ENCODE peak calls at places on chromosomes 2 and 18, in four cellular contexts. One of them, this sample, is unnamed.

GRCh38 chr2:98702127-98702802 is 28.7 kb downstream of the MGAT4A start:
- DNase-seq in K562: no peak
- DNase-seq in HCT116: no peak
- DNase-seq in HepG2: peak
- DNase-seq in this sample: peak

GRCh38 chr2:176729706-176730569 is 460.7 kb downstream of the MTX2 start:
- DNase-seq in K562: no peak
- DNase-seq in HCT116: no peak
- DNase-seq in HepG2: no peak
- DNase-seq in this sample: peak

GRCh38 chr2:237200462-237200861 is 114.8 kb downstream of the COPS8 start:
- DNase-seq in K562: no peak
- DNase-seq in HCT116: no peak
- DNase-seq in HepG2: no peak
- DNase-seq in this sample: no peak

GRCh38 chr2:18273205-18273604 is 287.2 kb downstream of the RDH14 start:
- DNase-seq in K562: no peak
- DNase-seq in HCT116: no peak
- DNase-seq in HepG2: no peak
- DNase-seq in this sample: no peak

GRCh38 chr2:173607601-173608311 is 253.1 kb downstream of the CDCA7 start:
- DNase-seq in K562: no peak
- DNase-seq in HCT116: no peak
- DNase-seq in HepG2: no peak
- DNase-seq in this sample: no peak

GRCh38 chr2:120675460-120676130 is 60.1 kb upstream of the GLI2 start:
- DNase-seq in K562: peak
- DNase-seq in HCT116: peak
- DNase-seq in HepG2: peak
- DNase-seq in this sample: peak

GRCh38 chr2:55115795-55116597 is 65.7 kb upstream of the RTN4 start:
- DNase-seq in K562: peak
- DNase-seq in HCT116: peak
- DNase-seq in HepG2: no peak
- DNase-seq in this sample: no peak

GRCh38 chr2:55163895-55164509 is 68.1 kb downstream of the CLHC1 start:
- DNase-seq in K562: no peak
- DNase-seq in HCT116: no peak
- DNase-seq in HepG2: no peak
- DNase-seq in this sample: no peak

GRCh38 chr2:77578354-77578753 is 56.2 kb upstream of the LRRTM4 start:
- DNase-seq in K562: no peak
- DNase-seq in HCT116: no peak
- DNase-seq in HepG2: no peak
- DNase-seq in this sample: no peak

DNA sequence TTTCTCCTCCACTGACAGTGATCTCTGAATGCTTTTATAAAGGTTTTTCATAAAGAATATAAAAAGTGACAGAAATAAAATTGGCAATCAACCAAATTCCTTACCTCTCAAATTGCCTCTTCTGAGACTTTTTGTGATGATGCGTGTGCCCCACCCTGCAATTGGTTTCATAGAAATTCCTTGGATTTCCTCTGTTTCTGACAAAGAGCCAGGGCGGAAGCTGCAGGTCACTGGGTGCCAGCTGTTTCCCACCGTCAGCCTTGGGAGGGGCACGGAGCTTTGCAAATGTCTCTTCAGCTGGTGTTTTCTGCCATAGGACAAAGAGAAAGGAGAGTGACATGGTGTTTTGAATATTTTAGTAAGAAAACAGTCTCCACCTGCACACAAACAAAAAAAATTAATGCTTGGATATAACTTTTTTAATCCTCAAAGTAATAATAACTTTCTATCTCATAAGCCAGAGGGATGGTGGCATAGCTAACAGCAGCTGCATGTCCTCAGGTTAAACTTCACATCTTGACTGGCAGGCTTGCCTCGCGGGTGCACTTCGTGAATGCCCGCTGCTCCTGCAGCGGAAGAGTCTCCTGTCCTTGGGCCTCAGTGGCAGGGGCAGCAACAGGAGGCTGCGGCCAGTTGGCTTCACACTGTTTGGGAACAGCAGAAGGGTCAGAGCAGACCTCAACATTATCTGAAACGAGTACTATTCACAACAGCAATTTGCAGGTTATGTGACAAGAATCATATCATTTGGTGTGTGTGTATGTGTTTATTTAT is 24.7 kb downstream of the AGAP1 start:
- DNase-seq in K562: no peak
- DNase-seq in HCT116: no peak
- DNase-seq in HepG2: no peak
- DNase-seq in this sample: no peak
- TF ChIP-seq ELF1 in K562: no peak
- TF ChIP-seq ELF1 in HCT116: no peak
- TF ChIP-seq ELF1 in HepG2: no peak
- TF ChIP-seq ELF1 in this sample: no peak

GRCh38 chr2:61538920-61539559 is 884 bp upstream of the XPO1 start:
- DNase-seq in K562: no peak
- DNase-seq in HCT116: peak
- DNase-seq in HepG2: peak
- DNase-seq in this sample: peak

GRCh38 chr2:61536723-61537581 is 1.2 kb downstream of the XPO1 start:
- DNase-seq in K562: peak
- DNase-seq in HCT116: peak
- DNase-seq in HepG2: peak
- DNase-seq in this sample: peak

GRCh38 chr2:61537590-61538178 is 472 bp downstream of the XPO1 start:
- DNase-seq in K562: no peak
- DNase-seq in HCT116: no peak
- DNase-seq in HepG2: no peak
- DNase-seq in this sample: no peak

GRCh38 chr2:61536086-61536722 is 2.0 kb downstream of the XPO1 start:
- DNase-seq in K562: peak
- DNase-seq in HCT116: no peak
- DNase-seq in HepG2: peak
- DNase-seq in this sample: peak

GRCh38 chr2:61538179-61538919 is at the start of gene XPO1:
- DNase-seq in K562: peak
- DNase-seq in HCT116: peak
- DNase-seq in HepG2: peak
- DNase-seq in this sample: peak
- TF ChIP-seq ELF1 in K562: no peak
- TF ChIP-seq ELF1 in HCT116: no peak
- TF ChIP-seq ELF1 in HepG2: peak
- TF ChIP-seq ELF1 in this sample: no peak

DNA sequence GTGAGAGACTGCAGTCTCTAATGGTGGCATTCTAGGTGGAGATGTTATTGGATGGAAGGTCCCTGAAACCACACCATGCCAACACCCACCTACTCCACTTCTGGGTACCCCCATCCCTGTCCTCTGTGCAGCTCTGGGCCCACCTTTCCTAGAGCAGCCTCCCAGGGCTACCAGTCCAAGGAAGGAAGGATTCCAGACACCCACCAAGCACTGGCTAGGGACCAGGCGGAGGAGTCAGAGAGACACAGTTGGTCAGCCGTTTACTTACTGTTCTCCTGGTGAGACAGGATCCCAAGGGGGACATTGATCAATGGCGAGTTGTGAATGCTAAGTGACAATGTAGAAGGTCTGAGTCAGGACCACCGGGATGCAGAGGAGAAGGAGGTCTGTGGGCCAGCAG is 151.6 kb downstream of the TTC32 start:
- DNase-seq in K562: no peak
- DNase-seq in HCT116: no peak
- DNase-seq in HepG2: no peak
- DNase-seq in this sample: no peak
- TF ChIP-seq ELF1 in K562: no peak
- TF ChIP-seq ELF1 in HCT116: no peak
- TF ChIP-seq ELF1 in HepG2: no peak
- TF ChIP-seq ELF1 in this sample: no peak

DNA sequence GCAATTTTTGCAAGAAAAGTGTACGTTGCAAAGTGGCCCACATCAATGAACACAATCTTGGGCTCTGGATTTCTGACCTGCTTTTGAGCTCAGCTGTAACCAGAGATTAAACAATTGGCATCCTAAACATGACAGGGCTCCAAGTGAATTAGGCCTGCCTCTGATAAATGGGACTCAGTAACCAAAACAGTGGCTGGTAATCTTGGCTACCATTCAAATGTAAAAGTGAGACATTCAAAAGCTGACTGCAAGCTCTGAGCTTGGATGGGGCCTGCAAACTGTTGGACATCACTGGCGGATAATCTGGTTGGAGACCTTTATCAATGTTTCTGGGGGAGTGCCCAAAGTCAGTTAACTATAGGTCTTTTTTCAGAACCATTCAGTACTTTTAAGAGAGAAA is 160.7 kb downstream of the RAB3GAP1 start:
- DNase-seq in K562: no peak
- DNase-seq in HCT116: no peak
- DNase-seq in HepG2: no peak
- DNase-seq in this sample: no peak
- TF ChIP-seq ELF1 in K562: no peak
- TF ChIP-seq ELF1 in HCT116: no peak
- TF ChIP-seq ELF1 in HepG2: no peak
- TF ChIP-seq ELF1 in this sample: no peak

DNA sequence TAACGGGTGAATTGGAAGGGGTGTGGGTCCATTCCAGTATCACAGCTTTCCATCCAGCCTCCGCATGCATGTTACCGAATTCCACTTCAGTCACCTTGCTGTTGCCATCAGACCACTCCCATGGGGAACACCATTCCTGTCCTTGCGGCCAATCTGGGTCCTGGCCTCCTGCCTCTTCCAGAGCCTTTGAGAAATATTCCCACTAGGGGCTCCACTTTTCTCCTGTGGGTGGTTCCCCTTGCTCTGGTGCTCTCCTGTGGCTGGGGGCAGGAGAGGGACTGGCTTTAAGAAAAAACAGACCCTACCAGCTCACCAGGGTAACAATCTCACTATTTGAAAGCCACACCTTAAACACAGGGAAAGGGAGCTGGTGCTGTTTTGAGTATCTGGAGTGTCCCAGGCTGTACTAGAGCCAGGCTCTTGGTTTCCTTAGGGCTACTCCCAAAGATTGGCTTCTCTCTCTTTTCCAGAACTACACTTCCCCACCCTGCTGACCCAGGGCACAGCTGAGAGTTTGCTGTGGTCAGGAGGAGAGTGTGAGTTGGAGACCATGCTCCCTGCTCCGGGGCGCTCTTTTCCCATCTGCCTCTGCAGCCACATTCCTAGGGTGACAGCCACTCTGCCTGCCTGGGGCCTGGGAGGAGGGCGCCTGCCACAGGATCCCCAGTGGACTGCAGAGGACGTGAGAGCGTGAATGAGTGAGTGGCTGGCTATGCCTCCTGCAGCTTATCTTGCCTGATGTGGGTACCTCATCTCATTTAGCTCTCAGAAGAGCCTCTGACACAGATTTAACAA is 460.8 kb upstream of the HS6ST1 start:
- DNase-seq in K562: no peak
- DNase-seq in HCT116: no peak
- DNase-seq in HepG2: no peak
- DNase-seq in this sample: no peak
- TF ChIP-seq ELF1 in K562: no peak
- TF ChIP-seq ELF1 in HCT116: no peak
- TF ChIP-seq ELF1 in HepG2: no peak
- TF ChIP-seq ELF1 in this sample: no peak

GRCh38 chr18:35808796-35809195 is 163.7 kb upstream of the RMP24 start:
- DNase-seq in K562: no peak
- DNase-seq in HCT116: no peak
- DNase-seq in HepG2: no peak
- DNase-seq in this sample: no peak
- TF ChIP-seq ELF1 in K562: no peak
- TF ChIP-seq ELF1 in HCT116: no peak
- TF ChIP-seq ELF1 in HepG2: no peak
- TF ChIP-seq ELF1 in this sample: no peak

GRCh38 chr2:234861841-234862735 is 89.7 kb upstream of the SH3BP4 start:
- DNase-seq in K562: no peak
- DNase-seq in HCT116: no peak
- DNase-seq in HepG2: no peak
- DNase-seq in this sample: no peak

GRCh38 chr2:234864518-234864917 is 87.3 kb upstream of the SH3BP4 start:
- DNase-seq in K562: no peak
- DNase-seq in HCT116: no peak
- DNase-seq in HepG2: no peak
- DNase-seq in this sample: no peak

GRCh38 chr2:234865586-234865985 is 86.2 kb upstream of the SH3BP4 start:
- DNase-seq in K562: no peak
- DNase-seq in HCT116: no peak
- DNase-seq in HepG2: no peak
- DNase-seq in this sample: no peak

GRCh38 chr2:234865040-234865439 is 86.8 kb upstream of the SH3BP4 start:
- DNase-seq in K562: no peak
- DNase-seq in HCT116: no peak
- DNase-seq in HepG2: no peak
- DNase-seq in this sample: no peak

GRCh38 chr2:234863043-234863934 is 88.5 kb upstream of the SH3BP4 start:
- DNase-seq in K562: no peak
- DNase-seq in HCT116: peak
- DNase-seq in HepG2: peak
- DNase-seq in this sample: no peak
- TF ChIP-seq ELF1 in K562: no peak
- TF ChIP-seq ELF1 in HCT116: no peak
- TF ChIP-seq ELF1 in HepG2: peak
- TF ChIP-seq ELF1 in this sample: no peak